ENCODE peak calls at places on chromosomes 16 and 17, in five cellular contexts. R is neural progenitor cell, M is tibial artery, A is cardiac muscle cell, V is Peyer's patch. Q is an unnamed sample.

GRCh38 chr16:3022208-3022696 is 1.5 kb downstream of the HCFC1R1 start:
- DNase-seq in R (peak), M (peak), A (peak), V (peak), Q (peak)

GRCh38 chr17:9974460-9975381 is 69.7 kb upstream of the RCVRN start:
- DNase-seq in R (no peak), M (no peak), A (no peak), V (no peak), Q (no peak)

GRCh38 chr17:32281011-32281451 is 15.4 kb downstream of the RHBDL3 start:
- DNase-seq in R (peak), M (no peak), A (no peak), V (no peak), Q (no peak)

GRCh38 chr17:9124554-9124935 is 103.2 kb downstream of the NTN1 start:
- DNase-seq in R (no peak), M (no peak), A (no peak), V (no peak), Q (no peak)

GRCh38 chr17:59638553-59638952 is 18.9 kb downstream of the CLTC start:
- DNase-seq in R (no peak), M (no peak), A (no peak), V (no peak), Q (no peak)

GRCh38 chr16:54627616-54628015 is 303.0 kb upstream of the IRX5 start:
- DNase-seq in R (no peak), M (no peak), A (peak), V (no peak), Q (peak)

GRCh38 chr17:77555741-77556291 is 402.7 kb upstream of the TNRC6C start:
- DNase-seq in R (peak), M (no peak), A (peak), V (no peak), Q (no peak)

GRCh38 chr16:67011274-67011673 is 17.7 kb upstream of the CBFB start:
- DNase-seq in R (no peak), M (no peak), A (no peak), V (no peak), Q (no peak)

GRCh38 chr16:24208710-24209109 is 47.4 kb upstream of the CACNG3 start:
- DNase-seq in R (peak), M (no peak), A (no peak), V (no peak), Q (no peak)

GRCh38 chr16:84194470-84195200 is 3.7 kb downstream of the ADAD2 start:
- DNase-seq in R (no peak), M (no peak), A (no peak), V (no peak), Q (no peak)

GRCh38 chr17:13297198-13297597 is 279.4 kb upstream of the ELAC2 start:
- DNase-seq in R (no peak), M (no peak), A (no peak), V (no peak), Q (no peak)

GRCh38 chr16:31108035-31108793 is at the start of gene BCKDK:
- DNase-seq in R (peak), M (peak), A (peak), V (peak), Q (peak)

GRCh38 chr16:50697421-50697715 is 4.0 kb downstream of the NOD2 start:
- DNase-seq in R (no peak), M (peak), A (no peak), V (no peak), Q (no peak)

GRCh38 chr16:84059111-84059510 is 16.5 kb upstream of the SLC38A8 start:
- DNase-seq in R (no peak), M (no peak), A (peak), V (no peak), Q (no peak)

GRCh38 chr16:25691519-25692091 is at the start of gene HS3ST4:
- DNase-seq in R (peak), M (no peak), A (no peak), V (no peak), Q (no peak)

GRCh38 chr17:1186214-1186820 is 6.5 kb upstream of the ABR start:
- DNase-seq in R (no peak), M (peak), A (no peak), V (no peak), Q (peak)

GRCh38 chr16:67016143-67016542 is 12.8 kb upstream of the CBFB start:
- DNase-seq in R (no peak), M (peak), A (no peak), V (peak), Q (no peak)

GRCh38 chr16:49464877-49465504 is 91.4 kb downstream of the C16orf78 start:
- DNase-seq in R (peak), M (peak), A (no peak), V (no peak), Q (no peak)

GRCh38 chr16:66927012-66927436 is 1.7 kb upstream of the RRAD start:
- DNase-seq in R (no peak), M (no peak), A (peak), V (no peak), Q (peak)

DNA sequence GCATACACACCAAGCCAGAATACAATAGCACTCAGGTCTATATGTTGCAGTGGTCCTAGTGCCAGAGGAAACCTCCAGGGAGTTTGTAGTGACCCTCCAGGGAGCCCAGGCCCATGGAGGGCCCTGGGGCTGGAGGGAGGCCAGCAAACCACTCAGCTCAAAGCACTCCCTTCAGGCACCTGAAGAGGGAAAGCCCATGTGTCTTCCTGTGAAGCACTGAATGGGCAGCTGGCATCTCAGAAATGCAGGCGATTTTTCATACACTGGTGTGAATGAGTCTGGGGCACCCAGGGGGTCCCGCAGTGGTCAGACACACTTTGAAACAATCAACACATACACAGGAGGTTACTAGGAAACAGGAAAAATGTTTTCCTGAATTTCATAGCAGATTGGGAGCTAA is 12.8 kb downstream of the TBC1D26 start:
- DNase-seq in R (no peak), M (no peak), A (no peak), V (no peak), Q (no peak)
- H3K4me3 ChIP-seq in R (no peak), M (no peak), A (no peak), V (no peak), Q (no peak)

GRCh38 chr17:6857904-6858303 is 26.4 kb upstream of the TEKT1 start:
- DNase-seq in R (no peak), M (no peak), A (no peak), V (no peak), Q (no peak)

GRCh38 chr17:6853764-6854442 is 22.4 kb upstream of the TEKT1 start:
- DNase-seq in R (peak), M (no peak), A (no peak), V (no peak), Q (no peak)

GRCh38 chr17:6856054-6856453 is 24.5 kb upstream of the TEKT1 start:
- DNase-seq in R (no peak), M (no peak), A (no peak), V (no peak), Q (no peak)

GRCh38 chr17:6862122-6862521 is 30.6 kb upstream of the TEKT1 start:
- DNase-seq in R (no peak), M (no peak), A (no peak), V (no peak), Q (no peak)

GRCh38 chr17:6857336-6857735 is 25.8 kb upstream of the TEKT1 start:
- DNase-seq in R (no peak), M (no peak), A (no peak), V (no peak), Q (no peak)
- H3K4me3 ChIP-seq in R (no peak), M (no peak), A (no peak), V (no peak), Q (no peak)

GRCh38 chr16:10964039-10964890 is 19.9 kb downstream of the CLEC16A start:
- DNase-seq in R (peak), M (peak), A (peak), V (peak), Q (peak)
- H3K4me3 ChIP-seq in R (no peak), M (no peak), A (no peak), V (no peak), Q (no peak)

GRCh38 chr17:78762007-78762406 is 20.1 kb downstream of the CYTH1 start:
- DNase-seq in R (no peak), M (no peak), A (peak), V (no peak), Q (no peak)

GRCh38 chr17:78759969-78760352 is 22.1 kb downstream of the CYTH1 start:
- DNase-seq in R (no peak), M (no peak), A (no peak), V (no peak), Q (no peak)

GRCh38 chr17:78764871-78765270 is 17.2 kb downstream of the CYTH1 start:
- DNase-seq in R (no peak), M (no peak), A (no peak), V (no peak), Q (no peak)

GRCh38 chr17:78763561-78763960 is 18.5 kb downstream of the CYTH1 start:
- DNase-seq in R (no peak), M (no peak), A (no peak), V (no peak), Q (peak)

GRCh38 chr17:78759203-78759968 is 22.7 kb downstream of the CYTH1 start:
- DNase-seq in R (no peak), M (no peak), A (peak), V (no peak), Q (no peak)
- H3K4me3 ChIP-seq in R (no peak), M (no peak), A (no peak), V (no peak), Q (no peak)

GRCh38 chr17:61072648-61073047 is 327.0 kb upstream of the TBX2 start:
- DNase-seq in R (no peak), M (no peak), A (no peak), V (no peak), Q (no peak)

GRCh38 chr17:61073799-61074513 is 325.7 kb upstream of the TBX2 start:
- DNase-seq in R (no peak), M (no peak), A (no peak), V (no peak), Q (no peak)

GRCh38 chr17:61075988-61076387 is 323.7 kb upstream of the TBX2 start:
- DNase-seq in R (no peak), M (no peak), A (no peak), V (no peak), Q (no peak)

GRCh38 chr17:61065263-61065773 is 334.3 kb upstream of the TBX2 start:
- DNase-seq in R (no peak), M (no peak), A (peak), V (no peak), Q (peak)

DNA sequence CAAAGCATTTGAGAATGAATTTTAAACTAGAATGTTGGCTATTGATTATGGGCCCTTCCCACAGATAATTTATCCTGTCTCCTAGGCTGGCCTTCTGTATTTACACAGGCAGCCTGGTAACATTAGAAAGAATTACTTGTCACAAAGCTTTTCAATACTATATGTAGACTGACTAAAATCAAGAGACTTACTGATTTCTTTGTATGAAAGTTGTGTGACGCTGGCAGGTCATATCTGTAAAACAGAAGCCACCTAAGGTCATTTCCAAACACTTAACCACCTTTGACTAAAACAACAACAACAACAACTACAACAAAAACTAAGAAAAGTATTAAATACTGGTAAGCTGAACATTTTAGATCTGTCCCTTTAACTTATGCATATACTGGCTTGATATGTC is 329.0 kb upstream of the TBX2 start:
- DNase-seq in R (no peak), M (no peak), A (no peak), V (no peak), Q (no peak)
- H3K4me3 ChIP-seq in R (no peak), M (no peak), A (no peak), V (no peak), Q (no peak)

DNA sequence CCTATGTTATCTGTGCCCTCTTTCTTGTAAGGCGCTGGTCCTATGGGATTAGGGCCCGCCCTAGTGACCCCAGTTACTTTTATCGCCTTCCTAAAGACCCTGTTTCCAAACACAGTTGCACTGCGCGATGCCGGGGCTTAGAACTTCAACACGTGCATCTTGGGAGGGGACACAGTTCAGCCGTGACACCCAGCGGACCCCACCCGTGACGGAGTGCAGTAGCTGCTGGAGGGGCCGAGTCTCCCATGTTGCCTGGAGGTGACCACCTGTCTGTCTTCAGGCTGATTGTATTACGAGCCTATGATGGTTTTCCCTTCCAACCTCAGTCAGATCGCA is 9.4 kb downstream of the BAIAP2 start:
- DNase-seq in R (no peak), M (no peak), A (no peak), V (no peak), Q (no peak)
- H3K4me3 ChIP-seq in R (no peak), M (no peak), A (no peak), V (no peak), Q (no peak)

DNA sequence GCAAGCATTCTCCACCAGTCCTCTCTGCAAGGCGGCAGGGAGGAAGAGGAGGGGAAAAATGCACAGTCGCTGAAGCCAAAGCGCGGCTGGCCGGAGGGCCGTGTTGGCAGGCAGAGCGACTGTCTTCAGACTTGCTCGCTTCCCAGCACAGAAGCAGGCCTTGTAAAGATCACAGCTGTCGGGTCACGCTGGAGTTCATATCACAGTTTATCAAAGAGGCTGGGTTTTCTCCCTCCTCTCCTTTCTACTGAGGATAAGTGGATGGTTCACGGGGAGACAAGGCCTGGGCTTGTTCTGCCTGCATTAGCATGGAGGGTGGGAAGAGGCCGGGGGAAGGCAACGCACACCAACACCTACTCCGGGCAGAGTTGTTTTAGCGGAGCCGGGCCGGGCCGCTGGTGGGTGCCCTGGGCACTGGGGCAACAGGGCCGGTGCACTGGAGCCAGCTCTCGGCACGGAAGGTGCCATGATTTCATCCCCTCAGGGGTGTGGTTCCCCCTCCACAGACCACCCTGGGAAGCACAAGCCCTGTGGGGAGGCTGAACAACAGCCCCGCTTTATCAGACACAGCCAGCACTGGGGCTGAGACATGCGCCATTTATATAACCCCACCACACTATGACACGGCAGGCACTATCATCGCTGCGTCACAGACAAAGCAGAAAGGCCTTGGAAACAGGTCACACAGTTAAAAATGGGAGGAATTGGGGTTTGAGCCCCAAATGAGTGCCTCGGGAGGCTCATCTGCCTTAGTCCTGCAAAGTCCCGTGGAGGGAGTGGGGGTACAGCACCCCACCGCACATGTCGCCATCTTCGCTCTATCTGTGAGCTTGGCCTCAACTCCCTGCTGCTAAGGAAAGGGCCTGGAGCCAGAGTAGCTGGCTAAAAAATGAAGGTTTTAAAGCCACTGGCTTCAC is 40.3 kb upstream of the MTSS2 start:
- DNase-seq in R (no peak), M (no peak), A (peak), V (no peak), Q (no peak)
- H3K4me3 ChIP-seq in R (no peak), M (no peak), A (no peak), V (no peak), Q (no peak)

GRCh38 chr16:81088836-81089235 is 7.4 kb downstream of the GCSH start:
- DNase-seq in R (no peak), M (no peak), A (no peak), V (no peak), Q (no peak)
- H3K4me3 ChIP-seq in R (no peak), M (no peak), A (no peak), V (no peak), Q (no peak)

GRCh38 chr17:48198950-48199541 is 91.5 kb downstream of the SNX11 start:
- DNase-seq in R (no peak), M (no peak), A (no peak), V (no peak), Q (no peak)
- H3K4me3 ChIP-seq in R (no peak), M (no peak), A (no peak), V (no peak), Q (no peak)

Q was measured in AG10803.